ENCODE peak calls at places on chromosome 9, in five cellular contexts. One of them, this sample, is unnamed.

GRCh38 chr9:127291379-127291778 is 26.8 kb downstream of the GARNL3 start:
- DNase-seq in heart right ventricle: no peak
- DNase-seq in HEK293T: no peak
- DNase-seq in cardiac muscle cell: no peak
- DNase-seq in stimulated activated CD4-positive, alpha-beta T cell treated with anti-CD3 and anti-CD28 coated beads, Interleukin-4, amount 100 ng/mL, for 4 hours: no peak
- DNase-seq in this sample: no peak

GRCh38 chr9:109476781-109477268 is 21.3 kb downstream of the PTPN3 start:
- DNase-seq in heart right ventricle: no peak
- DNase-seq in HEK293T: no peak
- DNase-seq in cardiac muscle cell: no peak
- DNase-seq in stimulated activated CD4-positive, alpha-beta T cell treated with anti-CD3 and anti-CD28 coated beads, Interleukin-4, amount 100 ng/mL, for 4 hours: no peak
- DNase-seq in this sample: peak

GRCh38 chr9:130432796-130433167 is 12.0 kb upstream of the ASS1 start:
- DNase-seq in heart right ventricle: no peak
- DNase-seq in HEK293T: no peak
- DNase-seq in cardiac muscle cell: no peak
- DNase-seq in stimulated activated CD4-positive, alpha-beta T cell treated with anti-CD3 and anti-CD28 coated beads, Interleukin-4, amount 100 ng/mL, for 4 hours: no peak
- DNase-seq in this sample: no peak

GRCh38 chr9:91116226-91116625 is 245.5 kb downstream of the AUH start:
- DNase-seq in heart right ventricle: no peak
- DNase-seq in HEK293T: no peak
- DNase-seq in cardiac muscle cell: no peak
- DNase-seq in stimulated activated CD4-positive, alpha-beta T cell treated with anti-CD3 and anti-CD28 coated beads, Interleukin-4, amount 100 ng/mL, for 4 hours: no peak
- DNase-seq in this sample: peak

GRCh38 chr9:5263568-5264218 is 32.5 kb downstream of the INSL4 start:
- DNase-seq in heart right ventricle: no peak
- DNase-seq in HEK293T: peak
- DNase-seq in cardiac muscle cell: peak
- DNase-seq in stimulated activated CD4-positive, alpha-beta T cell treated with anti-CD3 and anti-CD28 coated beads, Interleukin-4, amount 100 ng/mL, for 4 hours: no peak
- DNase-seq in this sample: peak

GRCh38 chr9:96100385-96100978 is 201.5 kb downstream of the HSD17B3 start:
- DNase-seq in heart right ventricle: no peak
- DNase-seq in HEK293T: no peak
- DNase-seq in cardiac muscle cell: no peak
- DNase-seq in stimulated activated CD4-positive, alpha-beta T cell treated with anti-CD3 and anti-CD28 coated beads, Interleukin-4, amount 100 ng/mL, for 4 hours: no peak
- DNase-seq in this sample: no peak

GRCh38 chr9:136676920-136677686 is 10.2 kb downstream of the AGPAT2 start:
- DNase-seq in heart right ventricle: no peak
- DNase-seq in HEK293T: no peak
- DNase-seq in cardiac muscle cell: no peak
- DNase-seq in stimulated activated CD4-positive, alpha-beta T cell treated with anti-CD3 and anti-CD28 coated beads, Interleukin-4, amount 100 ng/mL, for 4 hours: no peak
- DNase-seq in this sample: no peak

GRCh38 chr9:4894076-4894475 is 91.0 kb upstream of the JAK2 start:
- DNase-seq in heart right ventricle: no peak
- DNase-seq in HEK293T: no peak
- DNase-seq in cardiac muscle cell: no peak
- DNase-seq in stimulated activated CD4-positive, alpha-beta T cell treated with anti-CD3 and anti-CD28 coated beads, Interleukin-4, amount 100 ng/mL, for 4 hours: no peak
- DNase-seq in this sample: peak

GRCh38 chr9:128097156-128098016 is 29.4 kb downstream of the SLC25A25 start:
- DNase-seq in heart right ventricle: no peak
- DNase-seq in HEK293T: no peak
- DNase-seq in cardiac muscle cell: no peak
- DNase-seq in stimulated activated CD4-positive, alpha-beta T cell treated with anti-CD3 and anti-CD28 coated beads, Interleukin-4, amount 100 ng/mL, for 4 hours: no peak
- DNase-seq in this sample: no peak

This sample was measured in MCF 10A.